ENCODE peak calls at places on chromosomes 16 and 17, in eight cellular contexts. Z is adrenal gland, A is head of caudate nucleus, W is right cardiac atrium, Y is PC-3, S is transverse colon, F is hepatocyte, E is AG04449. P is an unnamed sample.

GRCh38 chr17:10733666-10734065 is 3.8 kb upstream of the TMEM220 start:
- DNase-seq in Y (no peak), Z (no peak), S (peak), A (no peak), E (no peak), F (no peak), W (no peak), P (no peak)

GRCh38 chr16:26195225-26195624 is 503.5 kb downstream of the HS3ST4 start:
- DNase-seq in Z (no peak), E (no peak), A (no peak), W (no peak), Y (no peak), S (no peak), F (no peak), P (peak)

GRCh38 chr17:81870978-81871386 is at the start of gene ARHGDIA:
- DNase-seq in A (no peak), Z (no peak), E (no peak), Y (no peak), F (no peak), W (no peak), S (no peak), P (peak)

GRCh38 chr17:40024901-40025300 is 9.7 kb downstream of the CSF3 start:
- DNase-seq in Y (no peak), F (no peak), A (no peak), W (no peak), S (no peak), E (no peak), Z (no peak), P (no peak)

GRCh38 chr16:89722392-89723278 is 1.3 kb downstream of the ZNF276 start:
- DNase-seq in W (peak), A (peak), Y (peak), S (peak), Z (no peak), E (no peak), F (peak), P (peak)

GRCh38 chr16:67530013-67530939 is 1.6 kb downstream of the RIPOR1 start:
- DNase-seq in S (peak), E (no peak), Y (peak), W (peak), Z (peak), A (peak), F (peak), P (peak)

GRCh38 chr17:75521951-75522727 is 3.4 kb upstream of the LLGL2 start:
- DNase-seq in Y (peak), W (no peak), Z (no peak), A (no peak), S (no peak), E (no peak), F (no peak), P (no peak)

GRCh38 chr17:40664582-40665333 is at the start of gene KRT222:
- DNase-seq in Y (no peak), F (no peak), Z (no peak), E (no peak), A (peak), S (no peak), W (peak), P (no peak)

GRCh38 chr16:1979271-1980025 is 1.8 kb downstream of the NOXO1 start:
- DNase-seq in S (peak), Z (no peak), W (no peak), E (no peak), F (peak), A (peak), Y (peak), P (peak)

GRCh38 chr16:58652741-58653140 is 23.1 kb upstream of the CNOT1 start:
- DNase-seq in S (no peak), W (no peak), A (no peak), F (no peak), Z (no peak), E (no peak), Y (no peak), P (peak)

GRCh38 chr17:62064029-62064790 is 868 bp downstream of the MED13 start:
- DNase-seq in S (no peak), E (no peak), A (no peak), Z (no peak), F (no peak), Y (peak), W (no peak), P (no peak)

GRCh38 chr17:8991514-8992285 is 26.2 kb upstream of the PIK3R5 start:
- DNase-seq in E (no peak), Y (peak), A (peak), W (peak), Z (peak), F (peak), S (peak), P (peak)

GRCh38 chr16:53022374-53022773 is 30.3 kb downstream of the CHD9NB start:
- DNase-seq in A (peak), W (peak), S (peak), E (no peak), Y (peak), Z (peak), F (peak), P (peak)

GRCh38 chr17:27565874-27566672 is 64.9 kb upstream of the LGALS9 start:
- DNase-seq in W (no peak), Y (no peak), E (no peak), A (no peak), F (no peak), Z (no peak), S (no peak), P (no peak)

GRCh38 chr16:28064150-28064549 is 636 bp upstream of the GSG1L start:
- DNase-seq in F (no peak), W (no peak), S (no peak), A (no peak), Z (no peak), E (no peak), Y (no peak), P (no peak)

GRCh38 chr17:28145348-28145747 is 102.9 kb downstream of the NLK start:
- DNase-seq in W (no peak), Y (peak), F (no peak), A (no peak), Z (no peak), E (no peak), S (no peak), P (no peak)

GRCh38 chr17:55577011-55577586 is 65.8 kb upstream of the SMIM36 start:
- DNase-seq in W (peak), E (no peak), F (peak), Z (no peak), Y (peak), A (peak), S (peak), P (peak)

GRCh38 chr16:4570688-4571321 is 14.7 kb downstream of the C16orf96 start:
- DNase-seq in F (no peak), S (no peak), Z (no peak), W (no peak), Y (no peak), E (no peak), A (no peak), P (no peak)

GRCh38 chr17:74240637-74241036 is 27.3 kb downstream of the TTYH2 start:
- DNase-seq in A (no peak), Z (no peak), W (peak), Y (no peak), E (no peak), F (peak), S (no peak), P (peak)

GRCh38 chr16:12205378-12205777 is 228.8 kb downstream of the SNX29 start:
- DNase-seq in Z (no peak), E (no peak), S (no peak), A (no peak), Y (no peak), F (no peak), W (no peak), P (no peak)

GRCh38 chr17:45147102-45147580 is 1.1 kb upstream of the HEXIM1 start:
- DNase-seq in S (no peak), A (no peak), Z (no peak), W (no peak), E (no peak), Y (no peak), F (peak), P (peak)

GRCh38 chr17:48382989-48383388 is 47.0 kb downstream of the SKAP1 start:
- DNase-seq in W (no peak), E (no peak), Y (peak), Z (no peak), A (no peak), S (no peak), F (no peak), P (no peak)

GRCh38 chr17:77324227-77324626 is 183.5 kb downstream of the SEC14L1 start:
- DNase-seq in Y (no peak), E (no peak), S (no peak), Z (peak), W (no peak), F (no peak), A (no peak), P (no peak)

GRCh38 chr16:52561910-52562741 is 15.2 kb upstream of the TOX3 start:
- DNase-seq in F (peak), Y (no peak), E (no peak), A (no peak), S (peak), Z (no peak), W (no peak), P (no peak)

GRCh38 chr17:39225974-39226683 is 384 bp upstream of the STAC2 start:
- DNase-seq in S (peak), E (no peak), F (peak), Z (peak), A (peak), W (peak), Y (no peak), P (peak)

GRCh38 chr16:72098936-72099335 is 5.3 kb downstream of the DHX38 start:
- DNase-seq in E (no peak), Z (no peak), F (no peak), S (no peak), W (no peak), Y (no peak), A (no peak), P (no peak)

GRCh38 chr16:69073181-69073669 is 32.2 kb upstream of the HAS3 start:
- DNase-seq in Y (peak), F (peak), E (no peak), A (peak), W (no peak), S (no peak), Z (no peak), P (no peak)

GRCh38 chr16:27245276-27246231 is 23.0 kb downstream of the NSMCE1 start:
- DNase-seq in E (peak), Y (peak), W (peak), Z (no peak), A (no peak), F (no peak), S (no peak), P (peak)

GRCh38 chr16:593406-593805 is 3.5 kb downstream of the RAB40C start:
- DNase-seq in F (peak), A (no peak), S (peak), W (no peak), E (no peak), Y (peak), Z (no peak), P (no peak)

GRCh38 chr16:77955127-77955526 is 67.2 kb upstream of the CLEC3A start:
- DNase-seq in A (no peak), Z (no peak), Y (no peak), W (no peak), E (no peak), F (no peak), S (no peak), P (no peak)

P was measured in left kidney.